ENCODE peak calls at places on chromosomes 3 and 15, in seven cellular contexts. X, Y, K, G, U, D and Z are unnamed samples.

GRCh38 chr3:133293397-133294107 is 106.3 kb upstream of the BFSP2 start:
- DNase-seq in X (no peak), K (no peak), G (no peak), D (no peak), U (no peak), Y (no peak), Z (no peak)

GRCh38 chr3:139505829-139506386 is 29.6 kb upstream of the RBP2 start:
- DNase-seq in U (peak), Y (no peak), D (no peak), K (no peak), X (no peak), G (no peak), Z (no peak)

GRCh38 chr3:69200384-69201068 is 78.1 kb upstream of the LMOD3 start:
- DNase-seq in X (peak), Y (no peak), G (no peak), K (peak), D (no peak), U (peak), Z (peak)

GRCh38 chr15:85746641-85747040 is 48.1 kb downstream of the KLHL25 start:
- DNase-seq in D (no peak), G (no peak), Y (no peak), U (no peak), X (no peak), K (no peak), Z (no peak)

GRCh38 chr3:49411968-49412631 is at the start of the genes RHOA and TCTA:
- DNase-seq in K (peak), Y (peak), U (peak), X (peak), G (peak), D (peak), Z (peak)

GRCh38 chr3:172179680-172180399 is 140.5 kb downstream of the FNDC3B start:
- DNase-seq in K (no peak), D (no peak), G (no peak), X (no peak), Y (no peak), U (peak), Z (no peak)

GRCh38 chr3:117788499-117788898 is 1078.9 kb downstream of the TUSC7 start:
- DNase-seq in U (no peak), D (no peak), X (no peak), G (no peak), Y (no peak), K (no peak), Z (no peak)

GRCh38 chr3:46612324-46612723 is at the start of gene FAM240A:
- DNase-seq in Y (no peak), U (no peak), K (no peak), X (no peak), G (no peak), D (no peak), Z (no peak)

GRCh38 chr15:95799286-95800187 is 531.0 kb upstream of the NR2F2 start:
- DNase-seq in D (no peak), K (no peak), G (no peak), X (no peak), U (peak), Y (peak), Z (peak)

GRCh38 chr3:102573483-102574028 is 138.7 kb downstream of the ZPLD1 start:
- DNase-seq in D (no peak), U (no peak), G (no peak), K (no peak), X (no peak), Y (no peak), Z (no peak)

GRCh38 chr3:196388946-196389345 is 43.3 kb downstream of the UBXN7 start:
- DNase-seq in U (no peak), K (no peak), Y (no peak), G (no peak), D (no peak), X (no peak), Z (no peak)

GRCh38 chr3:164732166-164732565 is 346.1 kb downstream of the SI start:
- DNase-seq in D (no peak), K (no peak), Y (no peak), U (no peak), G (no peak), X (no peak), Z (no peak)

GRCh38 chr15:89419370-89419984 is 76.9 kb downstream of the RHCG start:
- DNase-seq in D (peak), Y (no peak), K (peak), G (no peak), X (peak), U (peak), Z (no peak)

GRCh38 chr3:72494076-72495000 is 353.9 kb downstream of the SHQ1 start:
- DNase-seq in U (no peak), X (no peak), Y (no peak), K (no peak), G (no peak), D (no peak), Z (no peak)

GRCh38 chr3:180802837-180803236 is 109.6 kb upstream of the FXR1 start:
- DNase-seq in X (no peak), Y (peak), K (peak), D (no peak), U (peak), G (no peak), Z (peak)

GRCh38 chr15:80854104-80854503 is 74.9 kb downstream of the CEMIP start:
- DNase-seq in G (no peak), D (peak), K (no peak), Y (no peak), U (no peak), X (no peak), Z (no peak)

GRCh38 chr3:46858456-46858855 is 4.8 kb downstream of the MYL3 start:
- DNase-seq in D (peak), Y (no peak), U (no peak), K (no peak), X (peak), G (no peak), Z (no peak)

GRCh38 chr3:12405432-12406272 is 78.6 kb upstream of the TSEN2 start:
- DNase-seq in K (no peak), X (peak), Y (no peak), G (no peak), D (no peak), U (peak), Z (peak)

GRCh38 chr3:52452570-52453221 is 1.1 kb downstream of the TNNC1 start:
- DNase-seq in X (peak), K (peak), G (no peak), Y (no peak), D (no peak), U (no peak), Z (no peak)

GRCh38 chr15:67096536-67097294 is 31.3 kb downstream of the SMAD3 start:
- DNase-seq in D (no peak), Y (no peak), X (no peak), K (no peak), U (no peak), G (no peak), Z (no peak)

GRCh38 chr3:141431411-141432378 is 55.1 kb upstream of the RASA2 start:
- DNase-seq in D (no peak), U (peak), G (no peak), Y (no peak), X (no peak), K (no peak), Z (no peak)

GRCh38 chr3:15636028-15636709 is 34.6 kb downstream of the BTD start:
- DNase-seq in D (no peak), K (no peak), Y (peak), X (peak), G (no peak), U (no peak), Z (peak)

GRCh38 chr3:101780661-101781060 is 1.6 kb downstream of the NXPE3 start:
- DNase-seq in X (no peak), G (no peak), U (peak), D (no peak), K (no peak), Y (peak), Z (peak)

GRCh38 chr3:130779486-130779885 is 32.9 kb upstream of the PIK3R4 start:
- DNase-seq in U (no peak), X (no peak), K (no peak), D (no peak), G (no peak), Y (no peak), Z (no peak)

GRCh38 chr3:106345353-106346027 is 476.7 kb upstream of the CBLB start:
- DNase-seq in Y (peak), U (peak), G (no peak), D (no peak), K (no peak), X (no peak), Z (peak)

GRCh38 chr3:117322866-117323265 is 613.3 kb downstream of the TUSC7 start:
- DNase-seq in Y (no peak), X (no peak), K (peak), D (no peak), G (no peak), U (peak), Z (peak)

GRCh38 chr3:72032435-72033118 is 247.6 kb upstream of the PROK2 start:
- DNase-seq in U (no peak), X (peak), Y (no peak), D (peak), K (peak), G (no peak), Z (no peak)

GRCh38 chr3:51968883-51969674 is 1.8 kb upstream of the PCBP4 start:
- DNase-seq in X (no peak), K (no peak), Y (no peak), G (no peak), D (no peak), U (no peak), Z (no peak)

GRCh38 chr3:116164039-116164438 is 281.2 kb downstream of the LSAMP start:
- DNase-seq in U (no peak), K (no peak), Y (no peak), D (no peak), G (no peak), X (no peak), Z (no peak)

GRCh38 chr15:55230051-55230670 is 33.4 kb upstream of the RSL24D1 start:
- DNase-seq in X (no peak), D (no peak), G (no peak), Y (no peak), U (no peak), K (no peak), Z (no peak)

GRCh38 chr15:99371180-99372103 is 120.2 kb downstream of the LRRC28 start:
- DNase-seq in G (no peak), K (no peak), D (no peak), U (no peak), Y (no peak), X (no peak), Z (no peak)